ENCODE peak calls at places on chromosome 6, in five cellular contexts. One of them, this sample, is unnamed.

GRCh38 chr6:45474376-45474775 is 96.6 kb upstream of the SUPT3H start:
- DNase-seq in NCI-H1092 treated with DMSO at 0.1 percent for 48 hours: no peak
- DNase-seq in fibroblast of the conjunctiva: no peak
- DNase-seq in mesothelial cell of epicardium: no peak
- DNase-seq in NCI-H146: no peak
- DNase-seq in this sample: no peak

GRCh38 chr6:130843575-130844320 is 16.5 kb downstream of the SMLR1 start:
- DNase-seq in NCI-H1092 treated with DMSO at 0.1 percent for 48 hours: no peak
- DNase-seq in fibroblast of the conjunctiva: peak
- DNase-seq in mesothelial cell of epicardium: no peak
- DNase-seq in NCI-H146: peak
- DNase-seq in this sample: peak

GRCh38 chr6:131754715-131755567 is 44.1 kb upstream of the CTAGE9 start:
- DNase-seq in NCI-H1092 treated with DMSO at 0.1 percent for 48 hours: no peak
- DNase-seq in fibroblast of the conjunctiva: no peak
- DNase-seq in mesothelial cell of epicardium: no peak
- DNase-seq in NCI-H146: no peak
- DNase-seq in this sample: no peak

GRCh38 chr6:145132709-145133108 is 602.6 kb downstream of the EPM2A start:
- DNase-seq in NCI-H1092 treated with DMSO at 0.1 percent for 48 hours: no peak
- DNase-seq in fibroblast of the conjunctiva: no peak
- DNase-seq in mesothelial cell of epicardium: no peak
- DNase-seq in NCI-H146: no peak
- DNase-seq in this sample: no peak

GRCh38 chr6:20827798-20828197 is 293.5 kb downstream of the CDKAL1 start:
- DNase-seq in NCI-H1092 treated with DMSO at 0.1 percent for 48 hours: no peak
- DNase-seq in fibroblast of the conjunctiva: peak
- DNase-seq in mesothelial cell of epicardium: no peak
- DNase-seq in NCI-H146: no peak
- DNase-seq in this sample: peak

GRCh38 chr6:161139766-161140553 is 133.9 kb downstream of the AGPAT4 start:
- DNase-seq in NCI-H1092 treated with DMSO at 0.1 percent for 48 hours: no peak
- DNase-seq in fibroblast of the conjunctiva: no peak
- DNase-seq in mesothelial cell of epicardium: peak
- DNase-seq in NCI-H146: no peak
- DNase-seq in this sample: no peak

GRCh38 chr6:141484726-141485125 is 648.0 kb upstream of the GJE1 start:
- DNase-seq in NCI-H1092 treated with DMSO at 0.1 percent for 48 hours: peak
- DNase-seq in fibroblast of the conjunctiva: no peak
- DNase-seq in mesothelial cell of epicardium: no peak
- DNase-seq in NCI-H146: no peak
- DNase-seq in this sample: no peak

GRCh38 chr6:149615805-149616204 is 32.7 kb downstream of the KATNA1 start:
- DNase-seq in NCI-H1092 treated with DMSO at 0.1 percent for 48 hours: no peak
- DNase-seq in fibroblast of the conjunctiva: no peak
- DNase-seq in mesothelial cell of epicardium: no peak
- DNase-seq in NCI-H146: no peak
- DNase-seq in this sample: no peak

GRCh38 chr6:153947817-153948447 is 91.1 kb upstream of the OPRM1 start:
- DNase-seq in NCI-H1092 treated with DMSO at 0.1 percent for 48 hours: peak
- DNase-seq in fibroblast of the conjunctiva: peak
- DNase-seq in mesothelial cell of epicardium: peak
- DNase-seq in NCI-H146: no peak
- DNase-seq in this sample: no peak

GRCh38 chr6:107698146-107698545 is 126.0 kb downstream of the SCML4 start:
- DNase-seq in NCI-H1092 treated with DMSO at 0.1 percent for 48 hours: no peak
- DNase-seq in fibroblast of the conjunctiva: no peak
- DNase-seq in mesothelial cell of epicardium: no peak
- DNase-seq in NCI-H146: no peak
- DNase-seq in this sample: no peak

GRCh38 chr6:167590193-167590592 is 236.5 kb upstream of the AFDN start:
- DNase-seq in NCI-H1092 treated with DMSO at 0.1 percent for 48 hours: no peak
- DNase-seq in fibroblast of the conjunctiva: no peak
- DNase-seq in mesothelial cell of epicardium: peak
- DNase-seq in NCI-H146: no peak
- DNase-seq in this sample: no peak

GRCh38 chr6:140071115-140071514 is 696.7 kb upstream of the CITED2 start:
- DNase-seq in NCI-H1092 treated with DMSO at 0.1 percent for 48 hours: no peak
- DNase-seq in fibroblast of the conjunctiva: peak
- DNase-seq in mesothelial cell of epicardium: no peak
- DNase-seq in NCI-H146: no peak
- DNase-seq in this sample: peak

GRCh38 chr6:157535354-157536217 is 154.6 kb downstream of the ZDHHC14 start:
- DNase-seq in NCI-H1092 treated with DMSO at 0.1 percent for 48 hours: no peak
- DNase-seq in fibroblast of the conjunctiva: peak
- DNase-seq in mesothelial cell of epicardium: no peak
- DNase-seq in NCI-H146: no peak
- DNase-seq in this sample: peak

GRCh38 chr6:87066449-87067288 is 28.2 kb downstream of the CGA start:
- DNase-seq in NCI-H1092 treated with DMSO at 0.1 percent for 48 hours: peak
- DNase-seq in fibroblast of the conjunctiva: peak
- DNase-seq in mesothelial cell of epicardium: peak
- DNase-seq in NCI-H146: peak
- DNase-seq in this sample: peak

GRCh38 chr6:160249687-160250086 is 8.9 kb downstream of the SLC22A2 start:
- DNase-seq in NCI-H1092 treated with DMSO at 0.1 percent for 48 hours: no peak
- DNase-seq in fibroblast of the conjunctiva: no peak
- DNase-seq in mesothelial cell of epicardium: no peak
- DNase-seq in NCI-H146: no peak
- DNase-seq in this sample: no peak

GRCh38 chr6:56385981-56386593 is 138.7 kb upstream of the COL21A1 start:
- DNase-seq in NCI-H1092 treated with DMSO at 0.1 percent for 48 hours: no peak
- DNase-seq in fibroblast of the conjunctiva: no peak
- DNase-seq in mesothelial cell of epicardium: no peak
- DNase-seq in NCI-H146: no peak
- DNase-seq in this sample: no peak

GRCh38 chr6:132673376-132674094 is 14.6 kb upstream of the TAAR1 start:
- DNase-seq in NCI-H1092 treated with DMSO at 0.1 percent for 48 hours: no peak
- DNase-seq in fibroblast of the conjunctiva: no peak
- DNase-seq in mesothelial cell of epicardium: no peak
- DNase-seq in NCI-H146: no peak
- DNase-seq in this sample: no peak

GRCh38 chr6:31717499-31718222 is 2.5 kb downstream of the LY6G6D start:
- DNase-seq in NCI-H1092 treated with DMSO at 0.1 percent for 48 hours: no peak
- DNase-seq in fibroblast of the conjunctiva: no peak
- DNase-seq in mesothelial cell of epicardium: no peak
- DNase-seq in NCI-H146: no peak
- DNase-seq in this sample: no peak

GRCh38 chr6:39790772-39791171 is 1.4 kb upstream of the DAAM2 start:
- DNase-seq in NCI-H1092 treated with DMSO at 0.1 percent for 48 hours: no peak
- DNase-seq in fibroblast of the conjunctiva: no peak
- DNase-seq in mesothelial cell of epicardium: no peak
- DNase-seq in NCI-H146: no peak
- DNase-seq in this sample: no peak

GRCh38 chr6:74749211-74750142 is 456.4 kb downstream of the COL12A1 start:
- DNase-seq in NCI-H1092 treated with DMSO at 0.1 percent for 48 hours: no peak
- DNase-seq in fibroblast of the conjunctiva: no peak
- DNase-seq in mesothelial cell of epicardium: no peak
- DNase-seq in NCI-H146: no peak
- DNase-seq in this sample: no peak

GRCh38 chr6:156980515-156980914 is 203.3 kb downstream of the ARID1B start:
- DNase-seq in NCI-H1092 treated with DMSO at 0.1 percent for 48 hours: peak
- DNase-seq in fibroblast of the conjunctiva: no peak
- DNase-seq in mesothelial cell of epicardium: peak
- DNase-seq in NCI-H146: peak
- DNase-seq in this sample: no peak

This sample was measured in astrocyte of the cerebellum.